ENCODE peak calls at places on chromosomes 1 and 21, in ten cellular contexts. S is tibial artery, H is mesothelial cell of epicardium, B is choroid plexus epithelial cell, W is PC-3, X is Calu3, F is GM12865, C is neural crest cell, D is ascending aorta, T is AG09319. Q is an unnamed sample.

GRCh38 chr1:246582301-246583055 is 16.2 kb downstream of the CNST start:
- DNase-seq in T (no peak), W (no peak), D (no peak), S (no peak), H (no peak), F (no peak), C (no peak), B (no peak), X (no peak), Q (no peak)

GRCh38 chr1:101996830-101997485 is at the start of gene OLFM3:
- DNase-seq in X (peak), D (no peak), S (no peak), W (no peak), B (peak), T (no peak), H (peak), F (peak), C (peak), Q (peak)

GRCh38 chr1:203686091-203686632 is 59.5 kb downstream of the ATP2B4 start:
- DNase-seq in W (peak), F (no peak), C (no peak), H (no peak), D (no peak), T (no peak), S (no peak), X (no peak), B (no peak), Q (no peak)

GRCh38 chr1:157470276-157470675 is 82.0 kb downstream of the FCRL5 start:
- DNase-seq in S (no peak), H (no peak), W (no peak), X (no peak), F (no peak), C (no peak), T (no peak), D (no peak), B (no peak), Q (no peak)

GRCh38 chr1:94858276-94858675 is 38.1 kb downstream of the SLC44A3 start:
- DNase-seq in T (no peak), B (peak), S (no peak), X (no peak), H (no peak), W (peak), F (no peak), D (no peak), C (no peak), Q (no peak)

GRCh38 chr1:168627370-168627769 is 51.0 kb downstream of the XCL1 start:
- DNase-seq in B (no peak), C (no peak), H (no peak), W (peak), S (no peak), T (no peak), X (no peak), D (no peak), F (no peak), Q (no peak)

GRCh38 chr1:80656628-80657019 is 1144.1 kb upstream of the ADGRL2 start:
- DNase-seq in H (no peak), C (no peak), F (no peak), X (no peak), D (no peak), S (no peak), B (peak), T (no peak), W (peak), Q (no peak)

GRCh38 chr1:30728832-30729638 is 5.7 kb upstream of the MATN1 start:
- DNase-seq in W (no peak), S (no peak), D (no peak), H (no peak), C (no peak), X (no peak), F (no peak), B (no peak), T (no peak), Q (no peak)

GRCh38 chr1:26471498-26472329 is 526 bp upstream of the HMGN2 start:
- DNase-seq in B (peak), W (peak), D (peak), F (peak), X (peak), H (peak), C (peak), S (peak), T (no peak), Q (peak)

GRCh38 chr1:224541072-224541790 is 74.9 kb upstream of the CNIH3 start:
- DNase-seq in T (no peak), S (no peak), B (no peak), W (no peak), C (no peak), X (no peak), F (no peak), D (no peak), H (no peak), Q (no peak)

GRCh38 chr1:61337471-61337870 is 255.1 kb downstream of the NFIA start:
- DNase-seq in F (no peak), C (no peak), X (no peak), H (no peak), B (no peak), W (no peak), D (no peak), T (no peak), S (no peak), Q (no peak)

GRCh38 chr1:221101792-221102191 is 222.5 kb downstream of the HLX start:
- DNase-seq in S (no peak), F (no peak), X (no peak), C (no peak), B (peak), W (peak), T (peak), H (no peak), D (no peak), Q (no peak)

GRCh38 chr1:43358746-43359693 is at the start of gene CDC20:
- DNase-seq in T (peak), D (peak), C (peak), W (peak), S (peak), H (peak), F (peak), B (peak), X (peak), Q (peak)

GRCh38 chr1:32082022-32082421 is 9.3 kb downstream of the TMEM39B start:
- DNase-seq in B (no peak), T (no peak), H (no peak), X (no peak), C (no peak), D (no peak), F (no peak), S (no peak), W (no peak), Q (no peak)

GRCh38 chr1:77282187-77282865 is 507 bp downstream of the AK5 start:
- DNase-seq in C (peak), F (no peak), H (peak), B (peak), T (no peak), X (peak), W (peak), S (no peak), D (no peak), Q (no peak)

GRCh38 chr1:65195495-65196417 is 47.8 kb downstream of the AK4 start:
- DNase-seq in X (no peak), B (peak), D (no peak), H (no peak), W (no peak), C (no peak), S (no peak), T (no peak), F (peak), Q (no peak)

GRCh38 chr1:75725256-75725655 is 747 bp downstream of the ACADM start:
- DNase-seq in F (no peak), D (no peak), W (peak), S (no peak), T (no peak), B (peak), X (no peak), C (no peak), H (no peak), Q (no peak)

GRCh38 chr1:167443757-167444156 is 74.6 kb downstream of the CD247 start:
- DNase-seq in W (no peak), B (no peak), F (no peak), S (no peak), H (no peak), D (peak), X (no peak), C (no peak), T (no peak), Q (no peak)

GRCh38 chr1:59605761-59606160 is 209.0 kb upstream of the HOOK1 start:
- DNase-seq in B (peak), T (no peak), F (no peak), H (no peak), D (no peak), S (no peak), X (no peak), W (peak), C (no peak), Q (no peak)

GRCh38 chr1:59672851-59673574 is 141.7 kb upstream of the HOOK1 start:
- DNase-seq in H (no peak), D (no peak), T (no peak), W (peak), X (no peak), F (no peak), S (no peak), C (no peak), B (peak), Q (no peak)

GRCh38 chr1:177923441-177923840 is 46.4 kb downstream of the SEC16B start:
- DNase-seq in H (no peak), X (no peak), W (no peak), C (no peak), S (no peak), D (no peak), F (no peak), B (no peak), T (no peak), Q (no peak)

GRCh38 chr1:39566441-39567137 is 10.0 kb downstream of the PABPC4 start:
- DNase-seq in X (peak), B (no peak), C (no peak), F (no peak), D (no peak), H (no peak), T (no peak), S (no peak), W (no peak), Q (peak)

GRCh38 chr1:177800386-177801058 is 169.3 kb downstream of the SEC16B start:
- DNase-seq in H (no peak), F (peak), D (no peak), S (no peak), C (no peak), X (no peak), B (peak), W (peak), T (peak), Q (no peak)

GRCh38 chr1:53605181-53605580 is 133.8 kb downstream of the GLIS1 start:
- DNase-seq in X (no peak), S (no peak), B (no peak), F (no peak), W (no peak), C (no peak), D (no peak), H (peak), T (no peak), Q (no peak)

GRCh38 chr1:51901151-51901550 is 22.6 kb upstream of the NRDC start:
- DNase-seq in T (no peak), D (no peak), B (no peak), H (no peak), S (no peak), X (no peak), W (peak), C (no peak), F (no peak), Q (no peak)

GRCh38 chr1:25806418-25806817 is 6.4 kb downstream of the SELENON start:
- DNase-seq in H (no peak), B (no peak), C (no peak), F (no peak), T (no peak), X (no peak), D (peak), W (no peak), S (no peak), Q (no peak)

GRCh38 chr21:43733529-43734071 is 14.7 kb downstream of the PDXK start:
- DNase-seq in F (no peak), X (peak), T (no peak), S (no peak), H (no peak), W (no peak), C (no peak), D (no peak), B (peak), Q (no peak)

GRCh38 chr1:235011599-235012435 is 116.8 kb downstream of the TOMM20 start:
- DNase-seq in X (peak), S (no peak), B (peak), F (peak), H (no peak), C (no peak), D (peak), T (peak), W (peak), Q (no peak)

GRCh38 chr1:237864338-237865244 is 26.1 kb downstream of the ZP4 start:
- DNase-seq in H (peak), X (peak), F (peak), W (peak), B (peak), C (peak), T (no peak), S (peak), D (peak), Q (peak)

GRCh38 chr21:27393726-27394125 is 426.8 kb upstream of the ADAMTS5 start:
- DNase-seq in T (no peak), C (no peak), D (no peak), H (no peak), S (no peak), F (no peak), B (no peak), X (no peak), W (peak), Q (no peak)

GRCh38 chr1:12179111-12179519 is 12.3 kb downstream of the TNFRSF1B start:
- DNase-seq in T (no peak), W (no peak), S (no peak), H (no peak), B (peak), C (no peak), D (peak), X (no peak), F (peak), Q (no peak)
- TF ChIP-seq CTCF in T (no peak), W (no peak), S (no peak), H (no peak), B (no peak), C (no peak), D (no peak), X (no peak), F (no peak), Q (no peak)

GRCh38 chr1:219927956-219928790 is at the start of gene SLC30A10:
- DNase-seq in X (peak), T (no peak), D (no peak), H (peak), W (no peak), B (no peak), S (no peak), C (peak), F (no peak), Q (peak)
- TF ChIP-seq CTCF in X (no peak), T (no peak), D (no peak), H (no peak), W (no peak), B (no peak), S (no peak), C (no peak), F (no peak), Q (peak)

DNA sequence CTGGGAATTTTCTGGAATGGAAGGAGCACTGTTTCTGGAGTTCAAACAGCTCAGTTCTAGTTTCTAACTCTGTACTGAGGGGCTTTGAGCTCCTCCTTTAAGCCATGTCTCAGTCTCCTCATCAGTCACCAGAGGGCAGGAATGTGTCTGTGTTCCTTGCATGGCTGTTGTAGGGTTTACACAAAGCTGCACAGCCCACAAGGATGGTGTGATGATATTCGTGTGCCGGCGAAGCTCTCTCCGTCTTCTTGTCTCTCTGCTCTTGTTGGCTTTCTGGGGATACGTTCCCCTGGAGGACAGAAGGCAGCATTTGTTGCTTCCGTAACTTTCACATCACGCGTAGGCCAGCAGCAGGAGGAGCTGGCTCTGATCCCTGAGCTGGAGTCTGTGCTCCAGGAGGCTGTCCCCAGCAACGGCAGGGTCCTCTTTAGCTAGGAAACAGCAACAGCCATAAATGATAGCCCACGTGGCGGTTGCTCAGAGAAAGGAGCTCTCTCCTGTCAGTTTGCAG is 189.3 kb upstream of the VAMP3 start:
- DNase-seq in W (no peak), H (peak), D (no peak), T (no peak), B (peak), F (no peak), X (no peak), C (no peak), S (peak), Q (no peak)
- TF ChIP-seq CTCF in W (no peak), H (no peak), D (no peak), T (no peak), B (peak), F (no peak), X (no peak), C (no peak), S (no peak), Q (no peak)

DNA sequence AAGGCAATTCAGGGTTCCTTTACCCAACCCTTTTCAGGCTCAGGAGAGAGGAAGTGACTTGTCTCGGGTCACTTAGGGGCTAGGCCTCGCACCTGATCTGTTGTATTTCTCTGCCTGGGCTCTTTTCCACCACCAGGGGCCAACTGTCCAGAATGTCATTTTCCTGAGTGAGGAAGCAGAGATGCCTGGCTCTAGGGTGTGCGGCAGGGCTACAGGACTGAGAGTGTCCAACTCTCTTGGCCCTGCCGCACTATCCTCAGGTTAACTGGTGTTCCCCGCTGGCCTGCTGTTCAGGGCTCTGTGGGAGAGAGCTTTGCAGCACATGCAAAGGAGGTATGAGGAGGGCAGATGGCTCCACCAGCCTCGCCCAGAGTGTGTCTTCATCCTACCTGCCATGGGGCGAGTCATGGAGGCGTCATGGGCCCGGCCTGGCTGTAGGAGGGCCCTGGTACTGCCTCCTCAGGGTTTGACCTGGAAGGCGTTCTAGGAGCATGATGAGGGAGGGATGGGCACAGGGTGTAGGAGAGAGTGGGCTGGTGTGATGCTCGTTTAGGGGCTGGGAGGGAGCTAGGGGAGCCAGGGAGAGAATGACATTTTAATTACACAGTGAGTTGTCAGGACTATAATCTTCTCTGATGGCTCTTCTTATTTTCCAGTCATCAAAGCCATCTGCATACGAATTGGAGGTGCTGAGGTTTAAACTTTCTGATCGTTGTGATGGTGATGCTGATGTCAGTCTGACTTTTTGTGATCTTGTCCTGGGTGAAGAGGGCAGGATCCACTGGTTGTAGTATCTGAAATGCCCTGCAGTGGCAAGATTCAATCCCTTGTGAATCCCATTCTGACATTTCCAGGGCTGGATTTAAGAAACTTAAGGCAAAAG is 128.4 kb downstream of the NOS1AP start:
- DNase-seq in B (no peak), S (no peak), W (no peak), D (no peak), T (no peak), H (no peak), C (no peak), X (no peak), F (no peak), Q (peak)
- TF ChIP-seq CTCF in B (no peak), S (no peak), W (no peak), D (no peak), T (no peak), H (no peak), C (peak), X (peak), F (no peak), Q (peak)

GRCh38 chr1:170790175-170790574 is 126.2 kb downstream of the PRRX1 start:
- DNase-seq in C (no peak), H (no peak), T (no peak), X (no peak), F (no peak), S (no peak), B (peak), W (no peak), D (no peak), Q (no peak)
- TF ChIP-seq CTCF in C (no peak), H (no peak), T (peak), X (no peak), F (no peak), S (no peak), B (peak), W (peak), D (no peak), Q (no peak)

GRCh38 chr1:223235091-223235490 is 92.0 kb upstream of the TLR5 start:
- DNase-seq in B (no peak), W (no peak), T (no peak), F (no peak), D (no peak), X (no peak), C (no peak), S (no peak), H (no peak), Q (no peak)

GRCh38 chr1:223234164-223234501 is 91.1 kb upstream of the TLR5 start:
- DNase-seq in D (no peak), B (no peak), F (no peak), T (no peak), S (no peak), C (no peak), H (no peak), W (no peak), X (no peak), Q (no peak)

GRCh38 chr1:223234534-223234933 is 91.5 kb upstream of the TLR5 start:
- DNase-seq in T (no peak), H (no peak), C (no peak), X (no peak), W (no peak), B (no peak), F (no peak), D (no peak), S (no peak), Q (no peak)

GRCh38 chr1:223233019-223233409 is 90.0 kb upstream of the TLR5 start:
- DNase-seq in T (no peak), H (no peak), X (no peak), C (no peak), W (no peak), F (no peak), D (no peak), B (no peak), S (no peak), Q (no peak)

DNA sequence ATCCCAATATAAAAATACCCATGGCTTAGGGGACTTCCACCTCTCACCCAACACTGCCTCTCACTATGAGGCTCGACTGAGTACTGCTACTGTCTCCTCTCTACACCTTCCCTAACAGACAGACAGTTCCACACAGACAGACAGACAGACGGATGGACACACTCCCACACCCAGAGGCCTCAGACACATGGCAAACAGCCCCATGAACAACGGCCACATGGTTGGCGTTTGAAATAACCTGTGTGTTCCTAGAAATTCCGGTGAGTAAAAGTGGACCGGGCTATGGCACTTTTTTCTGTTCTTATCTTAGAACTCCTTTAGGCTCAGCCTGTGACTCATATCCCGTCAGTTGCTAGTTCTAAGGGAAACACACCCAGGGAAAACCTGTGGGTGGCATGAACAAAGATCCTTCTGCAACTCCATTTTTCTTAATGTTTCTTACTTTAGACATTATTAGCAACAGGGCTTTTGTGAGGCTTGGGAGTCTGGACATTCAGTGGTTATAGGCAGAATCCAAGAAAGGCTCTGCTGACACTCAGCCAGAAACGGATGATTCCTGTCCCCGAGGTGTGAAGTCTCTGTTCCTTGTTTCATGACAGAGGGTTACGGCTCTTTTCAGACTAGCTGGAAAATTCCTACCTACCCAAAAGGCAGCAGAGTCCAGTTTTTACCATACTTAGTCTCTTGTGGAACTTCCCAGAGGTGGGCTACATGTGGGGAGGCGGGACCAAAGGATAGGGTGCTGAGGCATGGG is 90.5 kb upstream of the TLR5 start:
- DNase-seq in H (no peak), T (peak), X (peak), B (peak), F (peak), S (no peak), W (peak), D (peak), C (no peak), Q (peak)
- TF ChIP-seq CTCF in H (no peak), T (no peak), X (no peak), B (peak), F (no peak), S (no peak), W (no peak), D (no peak), C (no peak), Q (no peak)